ENCODE peak calls at places on chromosomes 11 and 22, in ten cellular contexts. S is right cardiac atrium; B is NCI-H1930; F is stimulated activated naive CD4-positive, alpha-beta T cell; T is activated CD4-positive, alpha-beta T cell treated with anti-CD3 and anti-CD28 coated beads, Interleukin-2, amount 50 U/mL, for 1 hour; O is stomach; M is amygdala; W is B cell; E is fibroblast of lung; A is CD4-positive, alpha-beta memory T cell. C is an unnamed sample.

GRCh38 chr11:120612363-120613263 is 101.1 kb downstream of the GRIK4 start:
- DNase-seq in O (peak), A (no peak), E (peak), F (no peak), T (no peak), M (no peak), B (no peak), S (no peak), W (no peak), C (no peak)

GRCh38 chr11:15535414-15535813 is 420.7 kb downstream of the INSC start:
- DNase-seq in A (no peak), F (no peak), W (no peak), S (no peak), M (no peak), E (no peak), O (no peak), B (no peak), T (no peak), C (no peak)

GRCh38 chr11:128745296-128746183 is 51.7 kb downstream of the FLI1 start:
- DNase-seq in A (no peak), B (no peak), T (no peak), S (no peak), W (no peak), O (no peak), M (no peak), E (peak), F (no peak), C (no peak)

GRCh38 chr11:60971520-60971919 is at the start of gene CD6:
- DNase-seq in S (no peak), T (peak), O (no peak), B (no peak), W (no peak), M (no peak), E (no peak), A (peak), F (peak), C (no peak)

GRCh38 chr11:68142028-68142412 is 20.8 kb upstream of the CHKA start:
- DNase-seq in O (peak), T (peak), W (no peak), M (no peak), A (peak), S (no peak), E (no peak), B (no peak), F (no peak), C (no peak)

GRCh38 chr11:2300290-2300935 is 1.3 kb downstream of the C11orf21 start:
- DNase-seq in B (no peak), M (no peak), W (peak), O (peak), S (peak), E (no peak), T (no peak), F (no peak), A (no peak), C (no peak)

GRCh38 chr22:22941831-22942510 is 54.4 kb downstream of the IGLL5 start:
- DNase-seq in T (no peak), E (no peak), A (no peak), W (peak), S (no peak), B (no peak), O (peak), F (no peak), M (no peak), C (peak)

GRCh38 chr11:83625336-83625735 is 339.2 kb upstream of the CCDC90B start:
- DNase-seq in E (no peak), O (no peak), T (no peak), S (no peak), M (no peak), A (no peak), W (no peak), B (no peak), F (no peak), C (no peak)

GRCh38 chr11:69841859-69842698 is 22.9 kb upstream of the FGF3 start:
- DNase-seq in E (no peak), T (no peak), F (no peak), S (no peak), O (no peak), W (no peak), B (no peak), A (no peak), M (no peak), C (peak)

GRCh38 chr22:34105461-34106062 is 185.3 kb upstream of the LARGE1 start:
- DNase-seq in F (no peak), A (no peak), B (peak), M (peak), S (peak), T (no peak), W (no peak), E (no peak), O (peak), C (peak)

GRCh38 chr11:125724125-125724524 is 22.0 kb upstream of the PATE1 start:
- DNase-seq in W (no peak), O (no peak), T (no peak), B (no peak), E (peak), A (no peak), F (no peak), S (no peak), M (no peak), C (no peak)

GRCh38 chr11:121807051-121807450 is 309.0 kb downstream of the BLID start:
- DNase-seq in A (no peak), T (no peak), S (no peak), F (no peak), E (no peak), B (no peak), M (no peak), O (no peak), W (no peak), C (no peak)